ENCODE peak calls at places on chromosomes 13 and 19, in six cellular contexts. A, K, P, D, Y and B are unnamed samples.
A peak's percentile ranks its signal among the peaks of the same experiment; 100 is the strongest.

GRCh38 chr13:112781287-112781686 is 91.4 kb downstream of the ATP11A start:
- DNase-seq in P (no peak), Y (no peak), A (no peak), K (no peak), D (no peak), B (no peak)

GRCh38 chr19:3250675-3251074 is 26.2 kb downstream of the CELF5 start:
- DNase-seq in P (no peak), Y (peak; percentile 42), A (no peak), D (no peak), K (peak; percentile 22), B (peak; percentile 49)

GRCh38 chr13:79519252-79519651 is 38.3 kb downstream of the NDFIP2 start:
- DNase-seq in A (no peak), Y (no peak), D (no peak), P (no peak), K (no peak), B (no peak)

GRCh38 chr19:30144242-30144758 is 202.3 kb downstream of the URI1 start:
- DNase-seq in A (no peak), K (no peak), D (no peak), Y (no peak), P (no peak), B (no peak)

GRCh38 chr19:55549500-55550320 is 4.4 kb upstream of the SBK3 start:
- DNase-seq in Y (peak; percentile 34), D (no peak), A (no peak), K (no peak), P (peak; percentile 88), B (peak; percentile 77)

GRCh38 chr13:90197722-90198121 is 1149.8 kb upstream of the MIR17HG start:
- DNase-seq in K (no peak), D (no peak), P (no peak), A (no peak), Y (no peak), B (no peak)

GRCh38 chr13:23570099-23570926 is at the start of gene TNFRSF19:
- DNase-seq in P (peak; percentile 75), K (no peak), Y (no peak), D (no peak), A (peak; percentile 24), B (no peak)

GRCh38 chr19:10604460-10604980 is 17.4 kb upstream of the AP1M2 start:
- DNase-seq in A (no peak), P (no peak), Y (no peak), K (peak; percentile 9), D (no peak), B (no peak)

GRCh38 chr19:33767898-33768413 is 28.7 kb upstream of the KCTD15 start:
- DNase-seq in A (no peak), Y (no peak), K (no peak), P (peak; percentile 92), D (no peak), B (peak; percentile 88)

GRCh38 chr19:43704002-43704705 is 11.7 kb upstream of the IRGC start:
- DNase-seq in P (no peak), Y (no peak), D (no peak), K (no peak), A (no peak), B (no peak)

GRCh38 chr13:36862722-36863121 is 43.7 kb downstream of the RFXAP start:
- DNase-seq in A (no peak), Y (no peak), P (no peak), D (no peak), K (no peak), B (no peak)